ENCODE peak calls at places on chromosomes 6 and 20, in six cellular contexts. One of them, this sample, is unnamed.

GRCh38 chr20:43537921-43538854 is 20.6 kb upstream of the SGK2 start:
- DNase-seq in breast epithelium: no peak
- DNase-seq in stomach: peak
- DNase-seq in prostate gland: peak
- DNase-seq in GM12878: no peak
- DNase-seq in endothelial cell of umbilical vein: peak
- DNase-seq in this sample: peak

GRCh38 chr6:139271056-139271455 is 20.7 kb downstream of the TXLNB start:
- DNase-seq in stomach: no peak
- DNase-seq in endothelial cell of umbilical vein: no peak
- DNase-seq in prostate gland: no peak
- DNase-seq in GM12878: no peak
- DNase-seq in breast epithelium: no peak
- DNase-seq in this sample: no peak

GRCh38 chr6:21479140-21479539 is 114.4 kb upstream of the SOX4 start:
- DNase-seq in endothelial cell of umbilical vein: peak
- DNase-seq in prostate gland: peak
- DNase-seq in stomach: no peak
- DNase-seq in breast epithelium: no peak
- DNase-seq in GM12878: no peak
- DNase-seq in this sample: no peak

GRCh38 chr6:5085638-5086293 is 625 bp downstream of the PPP1R3G start:
- DNase-seq in breast epithelium: no peak
- DNase-seq in prostate gland: no peak
- DNase-seq in endothelial cell of umbilical vein: peak
- DNase-seq in GM12878: no peak
- DNase-seq in stomach: no peak
- DNase-seq in this sample: peak

GRCh38 chr6:14373648-14374437 is 256.3 kb downstream of the CD83 start:
- DNase-seq in prostate gland: no peak
- DNase-seq in stomach: no peak
- DNase-seq in endothelial cell of umbilical vein: no peak
- DNase-seq in GM12878: no peak
- DNase-seq in breast epithelium: no peak
- DNase-seq in this sample: no peak

GRCh38 chr6:44704240-44705150 is 317.0 kb downstream of the CDC5L start:
- DNase-seq in endothelial cell of umbilical vein: no peak
- DNase-seq in breast epithelium: no peak
- DNase-seq in stomach: no peak
- DNase-seq in prostate gland: no peak
- DNase-seq in GM12878: peak
- DNase-seq in this sample: no peak

GRCh38 chr20:59812286-59813125 is 120.9 kb downstream of the SYCP2 start:
- DNase-seq in stomach: peak
- DNase-seq in prostate gland: no peak
- DNase-seq in endothelial cell of umbilical vein: no peak
- DNase-seq in GM12878: no peak
- DNase-seq in breast epithelium: no peak
- DNase-seq in this sample: peak

GRCh38 chr20:60131375-60131774 is 173.2 kb downstream of the CDH26 start:
- DNase-seq in GM12878: no peak
- DNase-seq in stomach: no peak
- DNase-seq in breast epithelium: no peak
- DNase-seq in endothelial cell of umbilical vein: no peak
- DNase-seq in prostate gland: no peak
- DNase-seq in this sample: no peak

GRCh38 chr20:38982291-38982690 is 20.1 kb downstream of the DHX35 start:
- DNase-seq in prostate gland: no peak
- DNase-seq in endothelial cell of umbilical vein: no peak
- DNase-seq in breast epithelium: no peak
- DNase-seq in GM12878: no peak
- DNase-seq in stomach: no peak
- DNase-seq in this sample: no peak

GRCh38 chr6:144662812-144663211 is 377.7 kb downstream of the UTRN start:
- DNase-seq in stomach: no peak
- DNase-seq in endothelial cell of umbilical vein: no peak
- DNase-seq in GM12878: no peak
- DNase-seq in breast epithelium: no peak
- DNase-seq in prostate gland: no peak
- DNase-seq in this sample: no peak

GRCh38 chr6:144664947-144665346 is 379.8 kb downstream of the UTRN start:
- DNase-seq in prostate gland: no peak
- DNase-seq in endothelial cell of umbilical vein: no peak
- DNase-seq in GM12878: no peak
- DNase-seq in breast epithelium: no peak
- DNase-seq in stomach: no peak
- DNase-seq in this sample: no peak

GRCh38 chr6:144664281-144664680 is 379.1 kb downstream of the UTRN start:
- DNase-seq in endothelial cell of umbilical vein: no peak
- DNase-seq in stomach: no peak
- DNase-seq in prostate gland: no peak
- DNase-seq in GM12878: no peak
- DNase-seq in breast epithelium: no peak
- DNase-seq in this sample: no peak

DNA sequence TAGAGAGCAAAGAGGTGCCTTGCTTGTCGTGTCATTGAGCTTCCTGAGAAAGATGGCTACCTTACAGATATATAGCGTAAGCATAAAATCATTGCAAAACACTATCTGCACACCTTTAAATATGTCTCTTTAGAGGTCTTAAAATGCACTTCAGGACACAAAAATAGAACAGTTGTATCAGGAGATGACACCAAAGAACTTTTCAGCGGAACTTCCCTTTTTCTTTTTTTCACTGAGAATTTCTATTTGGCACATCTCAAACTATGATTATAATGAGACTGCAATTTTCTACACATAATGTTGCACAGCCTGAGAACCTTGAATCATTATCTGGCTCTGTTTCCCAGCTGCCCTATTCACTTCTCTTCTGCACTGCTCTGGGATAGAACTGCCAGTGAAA is 382.4 kb downstream of the UTRN start:
- DNase-seq in prostate gland: no peak
- DNase-seq in endothelial cell of umbilical vein: no peak
- DNase-seq in GM12878: no peak
- DNase-seq in stomach: no peak
- DNase-seq in breast epithelium: no peak
- DNase-seq in this sample: no peak
- H3K4me3 ChIP-seq in prostate gland: no peak
- H3K4me3 ChIP-seq in endothelial cell of umbilical vein: no peak
- H3K4me3 ChIP-seq in GM12878: no peak
- H3K4me3 ChIP-seq in stomach: no peak
- H3K4me3 ChIP-seq in breast epithelium: no peak
- H3K4me3 ChIP-seq in this sample: no peak

GRCh38 chr6:130118236-130118635 is 99.9 kb downstream of the L3MBTL3 start:
- DNase-seq in endothelial cell of umbilical vein: no peak
- DNase-seq in GM12878: no peak
- DNase-seq in stomach: no peak
- DNase-seq in breast epithelium: no peak
- DNase-seq in prostate gland: no peak
- DNase-seq in this sample: no peak
- TF ChIP-seq POLR2AphosphoS5 in endothelial cell of umbilical vein: no peak
- TF ChIP-seq POLR2AphosphoS5 in GM12878: no peak
- TF ChIP-seq POLR2AphosphoS5 in stomach: no peak
- TF ChIP-seq POLR2AphosphoS5 in breast epithelium: no peak
- TF ChIP-seq POLR2AphosphoS5 in prostate gland: no peak
- TF ChIP-seq POLR2AphosphoS5 in this sample: no peak

GRCh38 chr20:25059487-25059820 is 1.5 kb upstream of the ACSS1 start:
- DNase-seq in GM12878: no peak
- DNase-seq in stomach: peak
- DNase-seq in endothelial cell of umbilical vein: no peak
- DNase-seq in prostate gland: no peak
- DNase-seq in breast epithelium: no peak
- DNase-seq in this sample: no peak

GRCh38 chr20:25057234-25058050 is 497 bp downstream of the ACSS1 start:
- DNase-seq in prostate gland: peak
- DNase-seq in endothelial cell of umbilical vein: peak
- DNase-seq in GM12878: no peak
- DNase-seq in stomach: peak
- DNase-seq in breast epithelium: no peak
- DNase-seq in this sample: no peak

GRCh38 chr20:25056601-25057233 is 1.2 kb downstream of the ACSS1 start:
- DNase-seq in stomach: peak
- DNase-seq in GM12878: no peak
- DNase-seq in endothelial cell of umbilical vein: no peak
- DNase-seq in prostate gland: no peak
- DNase-seq in breast epithelium: no peak
- DNase-seq in this sample: no peak

GRCh38 chr20:25058797-25059486 is 1.0 kb upstream of the ACSS1 start:
- DNase-seq in breast epithelium: no peak
- DNase-seq in prostate gland: peak
- DNase-seq in stomach: peak
- DNase-seq in endothelial cell of umbilical vein: peak
- DNase-seq in GM12878: no peak
- DNase-seq in this sample: no peak

DNA sequence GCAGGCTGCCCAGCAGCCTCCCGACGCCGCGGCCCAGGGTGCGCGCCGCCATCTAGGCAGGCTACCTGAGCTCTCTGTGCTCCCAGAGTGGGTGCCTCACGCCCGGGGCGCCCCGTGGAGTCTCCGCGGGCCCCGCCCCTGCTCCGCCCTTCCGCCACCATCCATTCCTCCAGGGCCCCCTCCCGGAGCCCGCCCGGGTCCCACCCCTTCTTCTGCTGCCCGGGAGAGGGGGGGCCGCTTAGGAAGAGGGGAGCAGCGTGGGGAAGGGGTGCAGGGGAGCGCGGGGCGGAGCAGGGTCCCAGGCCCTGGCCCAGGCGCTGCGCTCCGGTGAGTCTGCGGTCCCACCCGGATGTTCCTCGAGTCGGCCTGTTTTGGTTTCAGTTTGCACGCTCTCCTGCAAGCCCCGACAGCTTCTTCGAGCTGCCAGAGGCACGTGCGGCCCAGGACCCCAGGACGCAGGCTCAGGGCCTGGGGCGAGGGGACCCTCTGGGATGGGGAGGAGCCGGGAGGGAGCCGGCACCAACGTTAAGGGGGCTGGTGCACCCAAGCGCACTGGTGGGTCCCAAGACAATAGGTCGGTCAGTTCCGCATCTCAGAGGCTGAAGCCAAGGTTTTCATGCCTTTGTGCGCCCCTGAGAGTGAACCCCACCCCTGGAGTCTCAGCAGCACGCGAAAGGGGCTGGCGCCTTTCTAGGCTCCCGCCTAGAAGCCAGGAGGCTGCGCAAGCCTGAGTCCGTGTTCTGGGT is at the start of gene ACSS1:
- DNase-seq in prostate gland: peak
- DNase-seq in stomach: peak
- DNase-seq in GM12878: peak
- DNase-seq in breast epithelium: peak
- DNase-seq in endothelial cell of umbilical vein: peak
- DNase-seq in this sample: no peak
- TF ChIP-seq POLR2A in prostate gland: no peak
- TF ChIP-seq POLR2A in stomach: no peak
- TF ChIP-seq POLR2A in GM12878: peak
- TF ChIP-seq POLR2A in breast epithelium: no peak
- TF ChIP-seq POLR2A in endothelial cell of umbilical vein: no peak
- TF ChIP-seq POLR2A in this sample: peak

DNA sequence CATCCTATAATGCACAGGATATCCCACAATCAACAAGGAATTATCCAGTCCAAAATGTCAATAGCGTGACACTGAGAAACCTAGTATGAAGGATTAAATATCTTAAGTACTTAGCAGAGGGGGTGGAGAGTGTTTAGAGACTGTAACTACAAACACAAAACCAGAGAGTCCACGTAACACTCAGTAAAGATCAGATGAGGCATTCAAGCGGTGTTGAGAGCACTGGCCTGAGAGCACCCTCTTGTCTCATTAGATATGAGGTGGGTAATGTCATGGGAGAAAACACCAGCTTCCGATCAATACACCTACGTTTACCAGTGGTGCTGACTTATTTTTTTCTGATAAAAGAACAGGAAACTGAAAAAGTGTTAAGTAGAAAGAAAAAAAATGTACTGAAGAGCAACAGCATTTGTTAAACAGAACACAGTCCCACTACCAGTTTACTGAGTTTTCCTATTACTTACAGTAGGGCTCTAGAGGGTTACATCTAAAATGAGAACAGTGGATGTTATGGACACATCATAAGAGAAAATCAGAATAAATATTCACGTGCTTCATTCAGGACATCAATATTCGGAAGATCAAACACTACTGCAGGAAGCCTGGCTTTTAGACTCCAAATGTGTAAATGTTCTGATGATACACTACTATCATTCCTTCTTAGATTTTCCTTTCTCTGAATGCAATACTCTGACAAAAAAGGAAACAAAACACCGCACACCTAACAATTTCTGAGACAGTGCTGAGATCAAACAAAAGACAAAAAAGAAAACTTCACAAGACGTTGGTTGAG is 2.1 kb downstream of the FAM184A start:
- DNase-seq in GM12878: no peak
- DNase-seq in prostate gland: no peak
- DNase-seq in stomach: no peak
- DNase-seq in breast epithelium: no peak
- DNase-seq in endothelial cell of umbilical vein: no peak
- DNase-seq in this sample: no peak
- H3K4me3 ChIP-seq in GM12878: no peak
- H3K4me3 ChIP-seq in prostate gland: no peak
- H3K4me3 ChIP-seq in stomach: no peak
- H3K4me3 ChIP-seq in breast epithelium: no peak
- H3K4me3 ChIP-seq in endothelial cell of umbilical vein: no peak
- H3K4me3 ChIP-seq in this sample: no peak

GRCh38 chr6:148501178-148501590 is 158.5 kb downstream of the SASH1 start:
- DNase-seq in breast epithelium: peak
- DNase-seq in prostate gland: no peak
- DNase-seq in GM12878: no peak
- DNase-seq in endothelial cell of umbilical vein: no peak
- DNase-seq in stomach: no peak
- DNase-seq in this sample: peak
- TF ChIP-seq POLR2AphosphoS5 in breast epithelium: peak
- TF ChIP-seq POLR2AphosphoS5 in prostate gland: peak
- TF ChIP-seq POLR2AphosphoS5 in GM12878: no peak
- TF ChIP-seq POLR2AphosphoS5 in endothelial cell of umbilical vein: no peak
- TF ChIP-seq POLR2AphosphoS5 in stomach: peak
- TF ChIP-seq POLR2AphosphoS5 in this sample: peak

This sample was measured in vagina.